ENCODE peak calls at places on chromosomes 16 and 17, in seven cellular contexts. F is cardiac muscle cell, X is WTC11, V is EL, N is neural progenitor cell, C is GM23248, M is GM10248. B is an unnamed sample.

GRCh38 chr17:40750391-40750790 is 4.7 kb downstream of the KRT25 start:
- DNase-seq in F (no peak), X (no peak), V (no peak), N (no peak), C (no peak), M (no peak), B (no peak)

GRCh38 chr16:64925166-64925565 is 196.7 kb downstream of the CDH11 start:
- DNase-seq in F (peak), X (no peak), V (no peak), N (no peak), C (no peak), M (no peak), B (no peak)

GRCh38 chr17:29124135-29124930 is 55.9 kb downstream of the MYO18A start:
- DNase-seq in F (peak), X (peak), V (peak), N (peak), C (peak), M (peak), B (no peak)

GRCh38 chr16:83247767-83248372 is 559.9 kb upstream of the HSBP1 start:
- DNase-seq in F (no peak), X (no peak), V (no peak), N (no peak), C (no peak), M (no peak), B (no peak)

GRCh38 chr17:40938981-40939380 is 1.5 kb upstream of the KRT23 start:
- DNase-seq in F (no peak), X (no peak), V (no peak), N (no peak), C (peak), M (no peak), B (no peak)

GRCh38 chr17:49850772-49851386 is 3.0 kb upstream of the TAC4 start:
- DNase-seq in F (peak), X (no peak), V (peak), N (peak), C (peak), M (no peak), B (no peak)

GRCh38 chr16:65740716-65741115 is 618.9 kb upstream of the CDH11 start:
- DNase-seq in F (peak), X (no peak), V (peak), N (no peak), C (peak), M (no peak), B (no peak)

GRCh38 chr16:5903797-5904196 is 806.2 kb upstream of the EEF2KMT start:
- DNase-seq in F (no peak), X (no peak), V (no peak), N (no peak), C (no peak), M (no peak), B (no peak)

GRCh38 chr16:25699069-25699468 is 7.3 kb downstream of the HS3ST4 start:
- DNase-seq in F (no peak), X (no peak), V (no peak), N (no peak), C (no peak), M (no peak), B (no peak)

GRCh38 chr16:65118866-65119265 is 3.0 kb downstream of the CDH11 start:
- DNase-seq in F (no peak), X (no peak), V (peak), N (no peak), C (peak), M (no peak), B (no peak)

GRCh38 chr17:54269886-54270285 is 447.2 kb downstream of the KIF2B start:
- DNase-seq in F (no peak), X (no peak), V (no peak), N (no peak), C (no peak), M (no peak), B (no peak)

GRCh38 chr17:64230551-64231408 is 32.3 kb downstream of the TEX2 start:
- DNase-seq in F (peak), X (no peak), V (peak), N (no peak), C (peak), M (no peak), B (no peak)

GRCh38 chr17:62723842-62724241 is 84.3 kb downstream of the MARCHF10 start:
- DNase-seq in F (no peak), X (no peak), V (no peak), N (peak), C (peak), M (no peak), B (no peak)

GRCh38 chr16:3157229-3158013 is 22.6 kb downstream of the ZNF213 start:
- DNase-seq in F (peak), X (peak), V (peak), N (peak), C (peak), M (no peak), B (peak)

GRCh38 chr17:39761861-39762496 is 24.2 kb downstream of the GRB7 start:
- DNase-seq in F (no peak), X (no peak), V (no peak), N (no peak), C (peak), M (no peak), B (no peak)

GRCh38 chr16:74726736-74727135 is 26.1 kb upstream of the MLKL start:
- DNase-seq in F (no peak), X (peak), V (no peak), N (no peak), C (no peak), M (no peak), B (no peak)

GRCh38 chr17:62869885-62870580 is 61.9 kb upstream of the MARCHF10 start:
- DNase-seq in F (peak), X (peak), V (peak), N (peak), C (peak), M (no peak), B (no peak)

B was measured in thoracic aorta.